ENCODE peak calls at places on chromosomes 12 and 14, in five cellular contexts. C is CD8-positive, alpha-beta T cell; E is right lobe of liver; V is CD8-positive, alpha-beta memory T cell; H is T-cell. X is an unnamed sample.

GRCh38 chr14:50083467-50084337 is 32.7 kb downstream of the VCPKMT start:
- DNase-seq in C (peak; percentile 69), E (no peak), V (peak; percentile 42), H (peak; percentile 39), X (peak; percentile 43)

GRCh38 chr14:95138876-95139275 is 18.5 kb downstream of the DICER1 start:
- DNase-seq in C (no peak), E (no peak), V (no peak), H (no peak), X (no peak)

GRCh38 chr14:22836301-22837058 is at the start of gene MMP14:
- DNase-seq in C (no peak), E (no peak), V (no peak), H (no peak), X (no peak)

GRCh38 chr12:119589087-119589486 is 4.5 kb upstream of the TMEM233 start:
- DNase-seq in C (no peak), E (no peak), V (no peak), H (no peak), X (no peak)

GRCh38 chr14:59739794-59740193 is 130.8 kb downstream of the RTN1 start:
- DNase-seq in C (no peak), E (peak; percentile 64), V (no peak), H (no peak), X (no peak)

GRCh38 chr14:90523544-90523943 is 126.7 kb downstream of the CALM1 start:
- DNase-seq in C (no peak), E (no peak), V (no peak), H (no peak), X (no peak)

GRCh38 chr12:124527861-124528561 is 39.4 kb downstream of the NCOR2 start:
- DNase-seq in C (no peak), E (no peak), V (no peak), H (no peak), X (no peak)

GRCh38 chr12:132660047-132660446 is 27.1 kb downstream of the POLE start:
- DNase-seq in C (no peak), E (no peak), V (no peak), H (no peak), X (no peak)

GRCh38 chr12:121214855-121215745 is 5.2 kb downstream of the P2RX4 start:
- DNase-seq in C (no peak), E (no peak), V (no peak), H (no peak), X (no peak)

GRCh38 chr12:75600146-75600545 is 88.7 kb upstream of the KRR1 start:
- DNase-seq in C (no peak), E (no peak), V (no peak), H (no peak), X (no peak)

GRCh38 chr12:53775478-53776145 is 23.8 kb upstream of the CISTR start:
- DNase-seq in C (no peak), E (no peak), V (no peak), H (no peak), X (no peak)

GRCh38 chr14:68863610-68864300 is 70.9 kb upstream of the ZFP36L1 start:
- DNase-seq in C (no peak), E (no peak), V (no peak), H (no peak), X (no peak)

GRCh38 chr12:114025935-114026334 is 59.8 kb upstream of the RBM19 start:
- DNase-seq in C (no peak), E (no peak), V (no peak), H (no peak), X (no peak)

GRCh38 chr14:103848720-103849077 is 1.3 kb upstream of the PPP1R13B start:
- DNase-seq in C (no peak), E (no peak), V (no peak), H (no peak), X (no peak)

GRCh38 chr12:74424778-74425177 is 112.9 kb upstream of the ATXN7L3B start:
- DNase-seq in C (no peak), E (no peak), V (no peak), H (no peak), X (no peak)

GRCh38 chr14:77120771-77121743 is 20.5 kb downstream of the ZDHHC22 start:
- DNase-seq in C (peak; percentile 52), E (peak; percentile 11), V (peak; percentile 27), H (peak; percentile 56), X (peak; percentile 33)

GRCh38 chr12:96239711-96240234 is 45.6 kb downstream of the ELK3 start:
- DNase-seq in C (no peak), E (no peak), V (no peak), H (no peak), X (no peak)

GRCh38 chr12:22530-23201 is 43.9 kb upstream of the IQSEC3 start:
- DNase-seq in C (no peak), E (peak; percentile 48), V (no peak), H (no peak), X (no peak)

GRCh38 chr12:62265511-62265910 is 5.3 kb downstream of the USP15 start:
- DNase-seq in C (no peak), E (no peak), V (no peak), H (no peak), X (no peak)

GRCh38 chr14:104141621-104142091 is 3.3 kb downstream of the KIF26A start:
- DNase-seq in C (peak; percentile 14), E (no peak), V (no peak), H (no peak), X (no peak)

X was measured in T-helper 9 cell.